ENCODE peak calls at places on chromosomes 4 and X, in seven cellular contexts. K is SK-N-SH, S is K562, V is HepG2, B is H1, C is HCT116, Z is GM12878. H is an unnamed sample.

GRCh38 chr4:88730811-88731210 is 33.2 kb upstream of the NAP1L5 start:
- DNase-seq in C (no peak), V (no peak), B (no peak), Z (no peak), S (no peak), K (no peak), H (no peak)

GRCh38 chr4:3451956-3452355 is 10.2 kb downstream of the HGFAC start:
- DNase-seq in B (no peak), Z (no peak), K (no peak), S (no peak), C (no peak), V (no peak), H (no peak)

GRCh38 chrX:129931411-129932136 is 25.6 kb downstream of the UTP14A start:
- DNase-seq in C (peak), K (peak), V (peak), B (peak), Z (peak), S (peak), H (peak)

GRCh38 chr4:46386570-46386969 is 3.4 kb downstream of the GABRA2 start:
- DNase-seq in S (no peak), V (peak), Z (no peak), K (peak), C (no peak), B (no peak), H (no peak)

GRCh38 chr4:149322203-149322602 is 493.4 kb downstream of the IQCM start:
- DNase-seq in B (no peak), C (no peak), S (no peak), K (no peak), Z (no peak), V (no peak), H (peak)

GRCh38 chr4:89889289-89889688 is 5.4 kb upstream of the MMRN1 start:
- DNase-seq in Z (no peak), B (no peak), C (no peak), V (no peak), S (peak), K (no peak), H (no peak)

GRCh38 chrX:24241822-24242648 is 71.8 kb downstream of the SUPT20HL2 start:
- DNase-seq in K (peak), B (no peak), Z (no peak), V (peak), S (peak), C (no peak), H (peak)

GRCh38 chr4:109576462-109576861 is 16.4 kb downstream of the MCUB start:
- DNase-seq in S (peak), C (no peak), V (no peak), Z (no peak), B (no peak), K (no peak), H (no peak)

GRCh38 chr4:76198411-76199237 is 15.0 kb downstream of the SCARB2 start:
- DNase-seq in B (no peak), C (no peak), K (peak), V (no peak), S (peak), Z (peak), H (peak)

GRCh38 chr4:1116837-1117236 is 3.5 kb upstream of the RNF212 start:
- DNase-seq in K (no peak), S (no peak), Z (no peak), C (no peak), V (no peak), B (no peak), H (no peak)

GRCh38 chr4:39255266-39255665 is 72.9 kb downstream of the WDR19 start:
- DNase-seq in B (no peak), V (peak), K (no peak), Z (no peak), C (no peak), S (peak), H (no peak)

GRCh38 chr4:7719354-7720174 is 220.1 kb downstream of the AFAP1 start:
- DNase-seq in K (peak), C (no peak), S (peak), Z (no peak), V (peak), B (peak), H (peak)

GRCh38 chr4:154361450-154361849 is 130.1 kb downstream of the DCHS2 start:
- DNase-seq in S (no peak), Z (no peak), B (no peak), C (no peak), K (no peak), V (no peak), H (no peak)

GRCh38 chr4:168654206-168655174 is 157.6 kb downstream of the PALLD start:
- DNase-seq in V (no peak), K (no peak), B (no peak), S (no peak), C (no peak), Z (no peak), H (no peak)

GRCh38 chr4:110867981-110868380 is 245.1 kb upstream of the PITX2 start:
- DNase-seq in V (no peak), C (no peak), S (no peak), B (no peak), Z (no peak), K (no peak), H (no peak)

GRCh38 chrX:134548257-134548732 is 88.3 kb downstream of the HPRT1 start:
- DNase-seq in V (no peak), Z (no peak), K (peak), S (no peak), B (no peak), C (no peak), H (peak)

GRCh38 chr4:150394046-150394445 is 187.9 kb upstream of the MAB21L2 start:
- DNase-seq in Z (no peak), K (no peak), C (no peak), V (no peak), S (no peak), B (no peak), H (no peak)

GRCh38 chrX:15465347-15465746 is 27.8 kb downstream of the PIR start:
- DNase-seq in B (no peak), C (no peak), K (peak), V (no peak), S (no peak), Z (peak), H (no peak)

GRCh38 chrX:40169193-40170086 is 71.7 kb upstream of the BCOR start:
- DNase-seq in K (peak), S (peak), Z (no peak), B (peak), C (peak), V (peak), H (peak)

GRCh38 chrX:44619039-44619438 is 76.4 kb upstream of the FUNDC1 start:
- DNase-seq in B (no peak), Z (no peak), V (no peak), C (no peak), K (no peak), S (no peak), H (no peak)

DNA sequence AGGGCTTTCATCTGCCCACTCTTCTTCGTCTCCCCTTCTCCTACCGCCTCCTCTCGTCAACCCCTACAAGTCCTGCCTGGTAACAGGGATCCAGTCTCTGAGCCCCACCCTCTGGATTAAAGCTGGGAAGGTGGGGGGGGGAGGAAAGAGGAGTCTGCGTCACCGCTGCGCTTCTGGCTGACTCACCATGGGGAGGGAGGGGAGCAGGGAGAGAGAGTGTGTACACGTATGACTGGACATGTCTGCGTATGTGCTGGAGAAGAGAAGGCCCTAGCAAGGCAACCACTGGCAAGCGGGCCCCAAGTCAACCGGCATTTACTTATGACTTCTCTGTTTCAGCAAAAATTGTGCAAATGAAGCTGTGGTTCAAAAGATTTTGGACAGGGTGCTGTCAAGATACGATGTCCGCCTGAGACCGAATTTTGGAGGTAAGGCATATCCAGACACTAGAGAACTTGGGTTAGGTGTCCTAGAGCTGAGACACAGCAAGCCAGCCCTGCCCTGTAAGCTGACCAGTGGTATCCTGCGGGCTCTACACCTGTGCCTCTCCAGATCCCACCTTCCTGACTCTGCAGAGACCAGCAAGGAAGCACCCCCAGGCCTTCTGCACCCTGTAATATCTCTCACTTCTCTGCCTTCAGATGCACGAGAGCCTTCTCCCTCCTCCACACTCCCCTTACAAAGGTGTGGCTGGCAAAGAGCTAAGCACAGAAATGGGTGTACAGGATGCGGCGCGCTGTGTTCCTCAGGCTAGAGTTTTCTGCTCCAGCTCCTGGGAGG is 2.5 kb downstream of the GABRQ start:
- DNase-seq in C (no peak), B (no peak), K (no peak), V (no peak), S (peak), Z (no peak), H (no peak)
- TF ChIP-seq JUND in C (no peak), B (no peak), K (no peak), V (no peak), S (peak), Z (no peak), H (no peak)

DNA sequence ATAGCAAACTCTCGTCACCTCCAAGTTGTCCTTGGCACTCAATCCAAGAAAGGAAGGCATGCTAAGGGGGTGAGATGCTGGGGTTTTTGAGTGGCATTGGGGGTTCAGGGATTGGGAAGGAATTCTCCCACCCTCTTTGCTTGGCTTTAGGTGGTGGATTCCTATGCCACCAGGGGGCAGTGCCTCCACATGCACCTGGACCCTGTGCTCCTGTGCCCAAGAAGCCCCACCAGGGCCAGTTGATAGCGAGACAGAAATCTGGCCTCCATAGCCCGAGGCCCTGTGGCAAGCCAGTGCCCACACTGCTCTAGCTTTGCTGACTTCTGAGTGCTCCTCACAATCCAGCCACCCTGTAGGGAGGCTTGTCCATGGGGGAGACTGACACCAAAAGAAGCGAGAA is 2.0 kb upstream of the FATE1 start:
- DNase-seq in S (peak), B (peak), V (peak), K (peak), Z (no peak), C (peak), H (peak)
- TF ChIP-seq JUND in S (no peak), B (no peak), V (no peak), K (no peak), Z (no peak), C (no peak), H (no peak)

GRCh38 chrX:108020631-108021030 is 24.2 kb upstream of the VSIG1 start:
- DNase-seq in B (no peak), C (peak), K (no peak), S (peak), Z (no peak), V (no peak), H (peak)
- TF ChIP-seq JUND in B (no peak), C (no peak), K (no peak), S (no peak), Z (no peak), V (no peak), H (no peak)

DNA sequence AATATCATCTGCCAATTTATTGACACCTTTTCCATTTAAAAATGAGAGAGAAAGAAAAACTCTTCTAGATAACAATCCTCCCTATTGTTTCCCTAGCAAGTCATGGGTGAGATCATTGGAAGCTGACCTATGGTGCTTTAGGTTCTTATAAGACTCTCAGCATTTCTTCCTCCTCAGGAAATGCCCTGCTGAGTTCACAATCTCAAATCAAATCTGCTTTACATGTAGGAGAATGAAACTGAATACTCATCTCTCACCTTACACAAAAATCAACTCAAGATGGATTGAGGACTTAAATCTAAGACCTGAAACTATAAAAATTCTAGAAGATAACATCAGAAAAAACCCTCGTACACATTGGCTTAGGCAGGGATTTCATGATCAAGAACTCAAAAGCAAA is 267.4 kb downstream of the RAPGEF2 start:
- DNase-seq in V (no peak), Z (no peak), K (no peak), S (no peak), C (no peak), B (no peak), H (no peak)
- TF ChIP-seq JUND in V (no peak), Z (no peak), K (no peak), S (no peak), C (no peak), B (no peak), H (no peak)

GRCh38 chr4:100086766-100087431 is 103.4 kb downstream of the DDIT4L start:
- DNase-seq in C (no peak), K (no peak), Z (no peak), S (no peak), B (peak), V (no peak), H (no peak)
- TF ChIP-seq JUND in C (no peak), K (no peak), Z (no peak), S (no peak), B (no peak), V (no peak), H (no peak)